ENCODE peak calls at places on chromosomes 1 and 21, in ten cellular contexts. E is activated effector memory CD4-positive, alpha-beta T cell treated with Interleukin-2 at 50 U/mL for 16 hours; A is cardiac muscle cell; S is neuronal stem cell; I is WTC11; L is anterior cingulate cortex; D is progenitor cell of endocrine pancreas; U is putamen; T is RKO; W is NCI-H226. X is an unnamed sample.

GRCh38 chr1:204929487-204930185 is 59.0 kb downstream of the NFASC start:
- DNase-seq in E (no peak), A (no peak), S (no peak), I (no peak), L (no peak), D (no peak), U (no peak), T (no peak), W (no peak), X (no peak)

GRCh38 chr1:9890224-9890731 is 19.8 kb downstream of the CTNNBIP1 start:
- DNase-seq in E (no peak), A (peak; percentile 86), S (no peak), I (no peak), L (no peak), D (no peak), U (no peak), T (peak; percentile 57), W (peak; percentile 93), X (no peak)

GRCh38 chr1:205766038-205766437 is 9.2 kb downstream of the RAB29 start:
- DNase-seq in E (no peak), A (no peak), S (no peak), I (no peak), L (no peak), D (no peak), U (no peak), T (no peak), W (peak; percentile 9), X (no peak)

GRCh38 chr1:178086294-178087255 is 7.3 kb upstream of the RASAL2 start:
- DNase-seq in E (no peak), A (peak; percentile 46), S (no peak), I (no peak), L (no peak), D (no peak), U (no peak), T (no peak), W (no peak), X (peak; percentile 47)

GRCh38 chr1:68542586-68542985 is 45.7 kb upstream of the DEPDC1 start:
- DNase-seq in E (no peak), A (peak; percentile 3), S (no peak), I (no peak), L (no peak), D (no peak), U (no peak), T (peak; percentile 3), W (no peak), X (no peak)

GRCh38 chr1:234962340-234962989 is 166.2 kb downstream of the TOMM20 start:
- DNase-seq in E (no peak), A (peak; percentile 99), S (no peak), I (no peak), L (no peak), D (no peak), U (no peak), T (no peak), W (no peak), X (no peak)

GRCh38 chr1:244779410-244779809 is 56.0 kb upstream of the COX20 start:
- DNase-seq in E (no peak), A (no peak), S (no peak), I (no peak), L (no peak), D (no peak), U (no peak), T (no peak), W (no peak), X (no peak)

GRCh38 chr1:104019675-104020049 is 270.0 kb downstream of the AMY1C start:
- DNase-seq in E (no peak), A (no peak), S (no peak), I (no peak), L (no peak), D (no peak), U (no peak), T (no peak), W (no peak), X (no peak)

GRCh38 chr1:96559181-96559580 is 162.4 kb upstream of the PTBP2 start:
- DNase-seq in E (no peak), A (peak; percentile 19), S (no peak), I (no peak), L (no peak), D (no peak), U (no peak), T (no peak), W (no peak), X (no peak)

GRCh38 chr1:65079941-65080340 is 68.1 kb upstream of the AK4 start:
- DNase-seq in E (no peak), A (peak; percentile 38), S (no peak), I (no peak), L (no peak), D (no peak), U (no peak), T (peak; percentile 60), W (peak; percentile 66), X (no peak)

GRCh38 chr1:110433803-110434202 is 17.1 kb upstream of the PROK1 start:
- DNase-seq in E (no peak), A (peak; percentile 53), S (peak; percentile 40), I (peak; percentile 68), L (no peak), D (peak; percentile 15), U (no peak), T (peak; percentile 28), W (peak; percentile 63), X (no peak)

GRCh38 chr1:44620072-44620471 is 54.2 kb downstream of the TMEM53 start:
- DNase-seq in E (no peak), A (no peak), S (no peak), I (no peak), L (no peak), D (no peak), U (no peak), T (no peak), W (no peak), X (no peak)

GRCh38 chr1:9816199-9816598 is 7.6 kb downstream of the CLSTN1 start:
- DNase-seq in E (no peak), A (no peak), S (no peak), I (no peak), L (no peak), D (no peak), U (no peak), T (no peak), W (no peak), X (no peak)

GRCh38 chr21:45266518-45267389 is 20.9 kb downstream of the POFUT2 start:
- DNase-seq in E (peak; percentile 49), A (no peak), S (no peak), I (no peak), L (no peak), D (peak; percentile 5), U (no peak), T (no peak), W (no peak), X (no peak)

GRCh38 chr21:45396620-45396995 is 8.4 kb upstream of the COL18A1 start:
- DNase-seq in E (no peak), A (no peak), S (no peak), I (no peak), L (no peak), D (no peak), U (no peak), T (no peak), W (no peak), X (no peak)

GRCh38 chr1:36783475-36783874 is 250.8 kb downstream of the GRIK3 start:
- DNase-seq in E (no peak), A (no peak), S (no peak), I (no peak), L (no peak), D (no peak), U (no peak), T (no peak), W (no peak), X (no peak)

GRCh38 chr1:210558302-210558701 is 229.6 kb downstream of the HHAT start:
- DNase-seq in E (no peak), A (peak; percentile 46), S (no peak), I (no peak), L (no peak), D (no peak), U (no peak), T (no peak), W (no peak), X (no peak)

GRCh38 chr1:118136511-118136937 is 48.5 kb downstream of the SPAG17 start:
- DNase-seq in E (no peak), A (peak; percentile 67), S (no peak), I (no peak), L (no peak), D (no peak), U (no peak), T (peak; percentile 25), W (peak; percentile 83), X (no peak)

GRCh38 chr1:152667625-152668024 is 4.4 kb downstream of the LCE2D start:
- DNase-seq in E (no peak), A (no peak), S (no peak), I (no peak), L (peak; percentile 1), D (no peak), U (no peak), T (no peak), W (no peak), X (no peak)

GRCh38 chr1:3872546-3872945 is 15.3 kb downstream of the DFFB start:
- DNase-seq in E (no peak), A (no peak), S (no peak), I (no peak), L (no peak), D (no peak), U (no peak), T (no peak), W (no peak), X (no peak)

GRCh38 chr1:202274611-202275010 is 67.1 kb downstream of the UBE2T start:
- DNase-seq in E (peak; percentile 25), A (peak; percentile 52), S (no peak), I (peak; percentile 42), L (no peak), D (no peak), U (no peak), T (no peak), W (no peak), X (no peak)

GRCh38 chr1:72439036-72439435 is 156.7 kb upstream of the NEGR1 start:
- DNase-seq in E (no peak), A (peak; percentile 4), S (no peak), I (no peak), L (no peak), D (no peak), U (no peak), T (no peak), W (peak; percentile 5), X (no peak)

GRCh38 chr1:58814251-58815068 is 30.6 kb upstream of the JUN start:
- DNase-seq in E (no peak), A (peak; percentile 43), S (peak; percentile 24), I (peak; percentile 64), L (no peak), D (peak; percentile 18), U (no peak), T (peak; percentile 88), W (no peak), X (peak; percentile 81)

GRCh38 chr1:26132128-26132824 is 20.7 kb downstream of the PDIK1L start:
- DNase-seq in E (no peak), A (no peak), S (no peak), I (peak; percentile 60), L (no peak), D (no peak), U (no peak), T (peak; percentile 38), W (no peak), X (no peak)

GRCh38 chr1:54371038-54371935 is 34.9 kb downstream of the SSBP3 start:
- DNase-seq in E (no peak), A (no peak), S (no peak), I (no peak), L (no peak), D (no peak), U (no peak), T (no peak), W (no peak), X (no peak)

GRCh38 chr1:84271452-84272273 is 29.8 kb upstream of the SAMD13 start:
- DNase-seq in E (no peak), A (peak; percentile 30), S (no peak), I (no peak), L (no peak), D (no peak), U (no peak), T (no peak), W (no peak), X (no peak)